ENCODE peak calls at places on chromosome 2, in four cellular contexts. N is stimulated activated CD4-positive, alpha-beta T cell treated with anti-CD3 and anti-CD28 coated beads, Interleukin-15, amount 100 ng/mL, for 1 hour; P is heart left ventricle; M is B cell. A is an unnamed sample.

GRCh38 chr2:11175293-11175795 is 20.1 kb downstream of the SLC66A3 start:
- DNase-seq in P (no peak), M (no peak), N (no peak), A (no peak)

GRCh38 chr2:26849056-26850001 is 1.4 kb downstream of the DPYSL5 start:
- DNase-seq in M (no peak), P (no peak), N (no peak), A (no peak)

GRCh38 chr2:241007880-241008710 is 9.7 kb downstream of the SNED1 start:
- DNase-seq in M (no peak), P (peak; percentile 30), N (no peak), A (peak; percentile 65)

GRCh38 chr2:147689510-147689909 is 155.3 kb upstream of the ACVR2A start:
- DNase-seq in M (no peak), N (no peak), P (no peak), A (no peak)

GRCh38 chr2:200305797-200306718 is at the start of gene SPATS2L:
- DNase-seq in M (no peak), P (peak; percentile 88), N (peak; percentile 51), A (peak; percentile 81)

GRCh38 chr2:205650450-205650849 is 31.9 kb upstream of the NRP2 start:
- DNase-seq in M (no peak), N (no peak), P (no peak), A (peak; percentile 3)

GRCh38 chr2:209391776-209392401 is 32.0 kb upstream of the MAP2 start:
- DNase-seq in P (no peak), N (no peak), M (no peak), A (no peak)

GRCh38 chr2:136448435-136448834 is 316.9 kb upstream of the THSD7B start:
- DNase-seq in N (no peak), P (no peak), M (no peak), A (no peak)

GRCh38 chr2:236394571-236394970 is 130.4 kb upstream of the ASB18 start:
- DNase-seq in P (no peak), N (no peak), M (no peak), A (no peak)

GRCh38 chr2:200774920-200775319 is 36.8 kb upstream of the BZW1 start:
- DNase-seq in M (no peak), P (no peak), N (no peak), A (no peak)

GRCh38 chr2:111966241-111966640 is 67.8 kb downstream of the MERTK start:
- DNase-seq in P (no peak), M (no peak), N (no peak), A (no peak)

GRCh38 chr2:8892149-8892548 is 54.7 kb upstream of the KIDINS220 start:
- DNase-seq in P (no peak), N (no peak), M (no peak), A (no peak)

GRCh38 chr2:137947714-137948336 is 16.4 kb upstream of the HNMT start:
- DNase-seq in N (no peak), P (peak; percentile 70), M (peak; percentile 44), A (peak; percentile 58)

GRCh38 chr2:238586931-238587775 is 160.4 kb downstream of the ASB1 start:
- DNase-seq in M (no peak), P (no peak), N (no peak), A (no peak)

GRCh38 chr2:38523728-38524437 is 78.8 kb downstream of the HNRNPLL start:
- DNase-seq in M (no peak), P (no peak), N (no peak), A (no peak)

GRCh38 chr2:238493880-238494572 is 67.3 kb downstream of the ASB1 start:
- DNase-seq in M (no peak), P (no peak), N (no peak), A (no peak)

GRCh38 chr2:85662899-85663683 is 4.9 kb downstream of the SFTPB start:
- DNase-seq in P (peak; percentile 39), M (no peak), N (no peak), A (no peak)

GRCh38 chr2:234291765-234292204 is 205.1 kb downstream of the ARL4C start:
- DNase-seq in M (no peak), N (no peak), P (peak; percentile 44), A (peak; percentile 17)

GRCh38 chr2:83528746-83529145 is 930.3 kb downstream of the SUCLG1 start:
- DNase-seq in P (no peak), M (no peak), N (no peak), A (no peak)

GRCh38 chr2:239278941-239279365 is 121.9 kb downstream of the HDAC4 start:
- DNase-seq in M (peak; percentile 30), N (no peak), P (peak; percentile 9), A (no peak)

GRCh38 chr2:160253440-160254296 is 53.6 kb upstream of the ITGB6 start:
- DNase-seq in P (no peak), N (no peak), M (no peak), A (no peak)

GRCh38 chr2:9331704-9332103 is 91.6 kb downstream of the ITGB1BP1 start:
- DNase-seq in P (no peak), M (no peak), N (no peak), A (peak; percentile 57)

GRCh38 chr2:54834721-54835120 is 111.3 kb downstream of the EML6 start:
- DNase-seq in M (no peak), N (no peak), P (no peak), A (no peak)

GRCh38 chr2:121297217-121297830 is 12.3 kb upstream of the TFCP2L1 start:
- DNase-seq in M (no peak), N (no peak), P (no peak), A (peak; percentile 55)

GRCh38 chr2:43132523-43133301 is 93.7 kb downstream of the ZFP36L2 start:
- DNase-seq in P (no peak), N (no peak), M (no peak), A (no peak)

GRCh38 chr2:1837458-1837857 is 93.1 kb upstream of the PXDN start:
- DNase-seq in N (no peak), M (no peak), P (no peak), A (peak; percentile 70)

GRCh38 chr2:191611614-191612013 is 66.3 kb upstream of the NABP1 start:
- DNase-seq in P (no peak), M (peak; percentile 57), N (no peak), A (no peak)

GRCh38 chr2:42917374-42918017 is 125.1 kb upstream of the HAAO start:
- DNase-seq in P (peak; percentile 68), M (no peak), N (no peak), A (peak; percentile 62)

GRCh38 chr2:113834057-113834720 is 55.7 kb upstream of the ACTR3 start:
- DNase-seq in M (no peak), N (no peak), P (no peak), A (peak; percentile 76)

GRCh38 chr2:86147793-86148192 is 41.8 kb downstream of the PTCD3 start:
- DNase-seq in M (no peak), N (no peak), P (no peak), A (no peak)